ENCODE peak calls at places on chromosomes 2 and 18, in six cellular contexts. P, Y, C, D, A and O are unnamed samples.

GRCh38 chr2:179263460-179264237 is 983 bp downstream of the SESTD1 start:
- DNase-seq in Y (peak), D (peak), A (peak), P (peak), C (peak), O (no peak)

GRCh38 chr2:109410021-109410815 is 203.5 kb downstream of the SEPTIN10 start:
- DNase-seq in D (peak), A (no peak), P (no peak), C (peak), Y (peak), O (no peak)

GRCh38 chr2:119008108-119008507 is 66.1 kb downstream of the MARCO start:
- DNase-seq in P (no peak), C (peak), Y (no peak), D (no peak), A (no peak), O (no peak)

GRCh38 chr2:58930541-58930940 is 689.4 kb upstream of the FANCL start:
- DNase-seq in Y (no peak), D (no peak), P (no peak), A (no peak), C (no peak), O (no peak)

GRCh38 chr2:110674620-110675555 is 3.0 kb downstream of the BUB1 start:
- DNase-seq in A (peak), Y (no peak), D (no peak), P (peak), C (peak), O (no peak)

GRCh38 chr2:150376627-150377335 is 110.7 kb downstream of the RND3 start:
- DNase-seq in A (peak), Y (no peak), D (peak), P (no peak), C (peak), O (no peak)

GRCh38 chr18:42574871-42575270 is 540.6 kb downstream of the RIT2 start:
- DNase-seq in D (no peak), Y (no peak), A (no peak), P (no peak), C (no peak), O (no peak)

GRCh38 chr2:167943877-167944276 is 303.5 kb downstream of the STK39 start:
- DNase-seq in P (no peak), Y (no peak), A (peak), D (no peak), C (peak), O (no peak)

GRCh38 chr2:38074047-38074774 is 1.7 kb downstream of the CYP1B1 start:
- DNase-seq in D (peak), Y (no peak), A (peak), P (no peak), C (no peak), O (no peak)

GRCh38 chr2:2083113-2083757 is 247.8 kb downstream of the MYT1L start:
- DNase-seq in P (no peak), A (no peak), Y (no peak), D (no peak), C (no peak), O (no peak)

GRCh38 chr2:65031341-65032015 is 24.7 kb upstream of the CEP68 start:
- DNase-seq in P (no peak), C (peak), Y (no peak), A (peak), D (no peak), O (no peak)

GRCh38 chr18:11047156-11047555 is 102.2 kb downstream of the PIEZO2 start:
- DNase-seq in P (peak), A (no peak), C (no peak), D (no peak), Y (no peak), O (no peak)

GRCh38 chr2:183248866-183249567 is 124.8 kb downstream of the NUP35 start:
- DNase-seq in Y (no peak), D (no peak), P (no peak), C (peak), A (peak), O (no peak)

GRCh38 chr2:237414056-237414661 is at the start of gene COL6A3:
- DNase-seq in Y (no peak), C (no peak), D (no peak), A (peak), P (peak), O (no peak)

GRCh38 chr2:52831216-52831615 is 936.4 kb upstream of the CHAC2 start:
- DNase-seq in D (no peak), C (no peak), P (no peak), A (no peak), Y (no peak), O (no peak)

GRCh38 chr2:8144785-8145184 is 537.1 kb upstream of the ID2 start:
- DNase-seq in D (no peak), P (no peak), Y (no peak), C (no peak), A (peak), O (no peak)

GRCh38 chr2:96315400-96316071 is 9.6 kb upstream of the ITPRIPL1 start:
- DNase-seq in Y (no peak), P (peak), A (peak), D (no peak), C (peak), O (no peak)

GRCh38 chr18:3177902-3178687 is 41.7 kb downstream of the MYOM1 start:
- DNase-seq in Y (peak), C (no peak), D (no peak), P (no peak), A (no peak), O (no peak)

GRCh38 chr2:37168217-37168981 is 11.6 kb upstream of the EIF2AK2 start:
- DNase-seq in D (peak), P (peak), C (peak), A (peak), Y (no peak), O (no peak)

GRCh38 chr2:178397002-178397605 is 53.9 kb downstream of the PRKRA start:
- DNase-seq in A (peak), P (peak), D (peak), Y (peak), C (peak), O (no peak)

GRCh38 chr2:195612515-195613495 is 44.2 kb upstream of the SLC39A10 start:
- DNase-seq in A (peak), Y (no peak), P (peak), C (peak), D (peak), O (no peak)

GRCh38 chr18:79857082-79857661 is 59.4 kb downstream of the KCNG2 start:
- DNase-seq in Y (no peak), C (peak), A (peak), P (peak), D (no peak), O (no peak)

GRCh38 chr2:227033471-227034148 is 130.4 kb downstream of the COL4A4 start:
- DNase-seq in A (peak), C (peak), D (peak), P (peak), Y (no peak), O (no peak)

GRCh38 chr18:47969851-47970250 is 39.4 kb upstream of the SMAD2 start:
- DNase-seq in C (peak), A (peak), Y (no peak), D (no peak), P (peak), O (no peak)

GRCh38 chr2:201114350-201114749 is 1.6 kb upstream of the CFLAR start:
- DNase-seq in C (no peak), A (no peak), D (no peak), Y (no peak), P (no peak), O (no peak)

GRCh38 chr2:218472980-218473379 is 54.1 kb downstream of the VIL1 start:
- DNase-seq in Y (no peak), A (no peak), D (no peak), C (no peak), P (no peak), O (no peak)

GRCh38 chr2:2020897-2021296 is 276.6 kb upstream of the PXDN start:
- DNase-seq in C (no peak), Y (no peak), A (no peak), D (no peak), P (no peak), O (no peak)

GRCh38 chr18:46821856-46822711 is 65.2 kb upstream of the ST8SIA5 start:
- DNase-seq in C (no peak), A (no peak), Y (no peak), D (no peak), P (no peak), O (no peak)

GRCh38 chr2:12764075-12764722 is 47.5 kb downstream of the TRIB2 start:
- DNase-seq in A (peak), P (peak), Y (no peak), D (no peak), C (no peak), O (no peak)

GRCh38 chr2:112803691-112804521 is 19.6 kb upstream of the IL1A start:
- DNase-seq in Y (no peak), A (peak), P (peak), D (no peak), C (peak), O (no peak)

GRCh38 chr2:135820003-135820618 is 16.9 kb downstream of the LCT start:
- DNase-seq in P (peak), C (no peak), A (no peak), D (no peak), Y (no peak), O (no peak)

GRCh38 chr2:144331652-144332355 is 188.1 kb downstream of the ZEB2 start:
- DNase-seq in A (peak), P (no peak), Y (no peak), D (no peak), C (peak), O (no peak)

GRCh38 chr2:174465327-174465726 is 21.5 kb downstream of the GPR155 start:
- DNase-seq in C (no peak), A (peak), Y (no peak), D (peak), P (no peak), O (no peak)

GRCh38 chr2:56185582-56186046 is 1.8 kb downstream of the CCDC85A start:
- DNase-seq in A (peak), P (peak), Y (no peak), C (peak), D (peak), O (no peak)